ENCODE peak calls at places on chromosomes 3 and 15, in ten cellular contexts. M, S, O, N, Y, F, X, R, C and A are unnamed samples.

GRCh38 chr3:45776611-45777010 is 19.7 kb downstream of the SLC6A20 start:
- DNase-seq in F (no peak), Y (no peak), S (no peak), C (no peak), R (no peak), M (no peak), N (no peak), O (no peak), X (peak; percentile 10), A (no peak)

GRCh38 chr3:183244219-183244618 is 8.8 kb upstream of the B3GNT5 start:
- DNase-seq in F (no peak), C (peak; percentile 36), X (peak; percentile 56), N (no peak), S (peak; percentile 40), O (peak; percentile 63), Y (no peak), M (no peak), R (no peak), A (no peak)

GRCh38 chr15:35444557-35445204 is 101.3 kb downstream of the DPH6 start:
- DNase-seq in M (no peak), O (peak; percentile 80), F (peak; percentile 65), N (no peak), C (peak; percentile 52), Y (peak; percentile 37), X (no peak), R (no peak), S (no peak), A (peak; percentile 33)

GRCh38 chr15:77784361-77785292 is 151.9 kb upstream of the LINGO1 start:
- DNase-seq in S (no peak), M (no peak), Y (peak; percentile 14), O (peak; percentile 75), N (no peak), F (peak; percentile 66), X (no peak), C (no peak), R (no peak), A (peak; percentile 78)

GRCh38 chr15:56484284-56484683 is 19.3 kb upstream of the MNS1 start:
- DNase-seq in F (no peak), R (no peak), M (no peak), N (no peak), C (no peak), S (no peak), O (no peak), X (no peak), Y (no peak), A (no peak)

GRCh38 chr15:78626611-78627010 is 5.8 kb upstream of the CHRNA3 start:
- DNase-seq in R (no peak), Y (no peak), M (no peak), S (no peak), X (no peak), O (no peak), C (no peak), F (no peak), N (no peak), A (no peak)

GRCh38 chr3:150825192-150825915 is 62.4 kb upstream of the SIAH2 start:
- DNase-seq in C (no peak), M (no peak), O (no peak), R (peak; percentile 83), N (no peak), Y (no peak), X (no peak), F (no peak), S (no peak), A (no peak)

GRCh38 chr15:63109498-63110290 is 12.0 kb upstream of the LACTB start:
- DNase-seq in R (peak; percentile 53), X (no peak), N (no peak), F (no peak), M (no peak), C (peak; percentile 71), O (no peak), S (no peak), Y (no peak), A (no peak)

GRCh38 chr3:43180027-43180426 is 74.1 kb upstream of the POMGNT2 start:
- DNase-seq in N (no peak), X (peak; percentile 43), O (no peak), S (no peak), Y (peak; percentile 73), C (peak; percentile 40), R (no peak), F (no peak), M (no peak), A (no peak)

GRCh38 chr3:94004301-94004910 is 24.0 kb downstream of the STX19 start:
- DNase-seq in M (no peak), R (no peak), F (peak; percentile 30), N (no peak), Y (peak; percentile 60), O (peak; percentile 84), C (peak; percentile 70), S (no peak), X (no peak), A (no peak)

DNA sequence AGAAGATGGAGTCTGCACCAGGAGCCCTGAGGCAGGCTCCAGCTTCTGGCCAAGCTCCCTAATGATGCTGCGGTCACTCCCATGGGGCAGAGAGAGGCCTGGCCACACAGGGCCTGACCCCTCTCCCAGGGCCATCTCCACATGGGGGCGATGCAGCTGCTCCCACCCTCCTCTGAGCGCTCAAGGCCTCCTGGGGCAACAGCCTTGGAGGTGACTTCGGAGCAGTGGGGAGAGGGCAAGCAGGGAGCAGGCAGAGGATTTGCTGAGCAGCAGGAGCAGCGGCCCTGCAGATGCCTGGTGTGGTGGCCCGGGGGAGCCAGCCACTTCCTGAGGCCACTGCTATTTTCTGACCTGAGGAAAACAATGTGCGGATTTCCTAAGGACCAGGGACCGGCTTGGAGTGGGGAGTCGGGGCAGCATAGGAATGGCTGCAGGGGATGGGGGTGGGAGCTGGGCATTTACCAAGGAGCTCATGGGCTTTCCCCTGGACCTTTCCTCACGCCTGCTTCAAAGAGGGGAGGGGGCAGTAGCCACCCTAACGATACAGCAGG is 81.6 kb upstream of the RPL32 start:
- DNase-seq in M (no peak), S (no peak), O (no peak), R (no peak), X (no peak), N (no peak), F (no peak), C (no peak), Y (no peak), A (no peak)
- H3K4me1 ChIP-seq in M (peaks cover 15% of the 10 kb centered on the region), S (no peaks in the 10 kb centered on the region), O (no peaks in the 10 kb centered on the region), R (peaks cover 27% of the 10 kb centered on the region), X (peaks cover 6% of the 10 kb centered on the region), N (no peaks in the 10 kb centered on the region), F (no peaks in the 10 kb centered on the region), C (no peaks in the 10 kb centered on the region), Y (no peaks in the 10 kb centered on the region), A (no peaks in the 10 kb centered on the region)

DNA sequence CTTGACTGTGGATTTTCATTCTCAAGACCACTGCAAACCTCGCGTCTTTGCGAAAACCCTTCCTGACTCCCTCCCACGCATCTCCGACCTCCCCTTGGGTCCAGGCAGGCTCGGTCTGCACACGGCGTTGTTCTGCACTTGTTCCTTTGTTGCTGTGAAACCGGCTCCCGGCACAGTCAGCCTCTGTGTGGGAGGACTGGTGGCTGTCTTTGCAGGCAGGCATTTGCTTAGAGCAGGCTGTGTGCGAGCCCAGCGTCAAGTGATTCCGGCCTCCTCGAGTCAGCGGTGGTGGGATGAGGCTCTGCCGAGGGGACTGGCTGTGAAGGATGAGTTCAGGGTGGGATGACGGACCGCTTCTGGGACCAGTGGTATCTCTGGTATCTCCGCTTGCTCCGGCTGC is 102.6 kb upstream of the ROPN1 start:
- DNase-seq in Y (no peak), R (no peak), M (no peak), C (peak; percentile 53), X (no peak), F (no peak), S (no peak), N (no peak), O (no peak), A (no peak)
- H3K27me3 ChIP-seq in Y (no peaks in the 10 kb centered on the region), R (no peaks in the 10 kb centered on the region), M (no peaks in the 10 kb centered on the region), C (peaks cover 3% of the 10 kb centered on the region), X (no peaks in the 10 kb centered on the region), F (no peaks in the 10 kb centered on the region), S (no peaks in the 10 kb centered on the region), N (no peaks in the 10 kb centered on the region), O (no peaks in the 10 kb centered on the region), A (peaks cover 21% of the 10 kb centered on the region)

GRCh38 chr3:180615954-180616353 is 14.0 kb downstream of the TTC14 start:
- DNase-seq in Y (no peak), R (no peak), S (no peak), N (no peak), O (no peak), C (no peak), F (peak; percentile 13), M (no peak), X (no peak), A (no peak)

GRCh38 chr3:180617049-180617448 is 15.1 kb downstream of the TTC14 start:
- DNase-seq in O (no peak), N (no peak), F (no peak), C (peak; percentile 8), S (no peak), X (no peak), R (no peak), M (no peak), Y (no peak), A (no peak)

GRCh38 chr3:180610981-180611380 is 9.0 kb downstream of the TTC14 start:
- DNase-seq in N (no peak), C (no peak), X (no peak), S (no peak), O (no peak), M (no peak), Y (no peak), F (no peak), R (no peak), A (no peak)

GRCh38 chr3:180612363-180612762 is 10.4 kb downstream of the TTC14 start:
- DNase-seq in S (no peak), R (no peak), C (no peak), F (no peak), O (no peak), N (no peak), Y (no peak), X (no peak), M (no peak), A (no peak)
- H3K36me3 ChIP-seq in S (no peaks in the 10 kb centered on the region), R (peaks cover 65% of the 10 kb centered on the region), C (peaks cover 11% of the 10 kb centered on the region), F (peaks cover 37% of the 10 kb centered on the region), O (peaks cover 87% of the 10 kb centered on the region), N (peaks cover 40% of the 10 kb centered on the region), Y (peaks cover 2% of the 10 kb centered on the region), X (peaks cover 69% of the 10 kb centered on the region), M (peaks cover 26% of the 10 kb centered on the region), A (peaks cover 52% of the 10 kb centered on the region)

GRCh38 chr3:184758056-184758455 is 46.2 kb upstream of the MAGEF1 start:
- DNase-seq in Y (no peak), F (no peak), N (no peak), S (no peak), R (no peak), O (no peak), C (no peak), M (no peak), X (no peak), A (no peak)

GRCh38 chr3:184761120-184761841 is 49.4 kb upstream of the MAGEF1 start:
- DNase-seq in R (no peak), N (no peak), X (no peak), M (no peak), C (peak; percentile 80), Y (no peak), F (no peak), S (no peak), O (peak; percentile 74), A (no peak)

GRCh38 chr3:184761976-184762375 is 50.0 kb upstream of the VPS8 start:
- DNase-seq in S (no peak), X (no peak), O (no peak), M (no peak), R (no peak), Y (no peak), N (no peak), F (no peak), C (no peak), A (no peak)

GRCh38 chr3:184760337-184761119 is 48.7 kb upstream of the MAGEF1 start:
- DNase-seq in M (no peak), C (no peak), N (no peak), R (no peak), F (no peak), X (no peak), S (no peak), Y (no peak), O (no peak), A (no peak)

GRCh38 chr3:184759666-184760200 is 47.9 kb upstream of the MAGEF1 start:
- DNase-seq in C (no peak), M (no peak), X (no peak), R (no peak), F (no peak), S (no peak), N (no peak), Y (no peak), O (no peak), A (no peak)
- H3K4me1 ChIP-seq in C (peaks cover 8% of the 10 kb centered on the region), M (peaks cover 20% of the 10 kb centered on the region), X (no peaks in the 10 kb centered on the region), R (peaks cover 36% of the 10 kb centered on the region), F (peaks cover 18% of the 10 kb centered on the region), S (no peaks in the 10 kb centered on the region), N (no peaks in the 10 kb centered on the region), Y (peaks cover 16% of the 10 kb centered on the region), O (peaks cover 55% of the 10 kb centered on the region), A (no peaks in the 10 kb centered on the region)